ENCODE peak calls at places on chromosomes 7 and 10, in nine cellular contexts. U, B, E, T, Q, S, F, O and D are unnamed samples.

GRCh38 chr7:116528008-116528789 is 3.4 kb downstream of the CAV1 start:
- DNase-seq in Q (peak), B (no peak), T (peak), O (peak), U (peak), F (peak), E (peak), S (no peak), D (peak)

GRCh38 chr10:30185916-30186315 is 126.5 kb upstream of the JCAD start:
- DNase-seq in E (no peak), Q (no peak), S (no peak), O (peak), T (peak), U (no peak), F (no peak), B (no peak), D (no peak)

GRCh38 chr7:38052786-38053185 is 125.3 kb upstream of the STARD3NL start:
- DNase-seq in T (no peak), Q (no peak), F (no peak), E (no peak), B (no peak), S (no peak), U (no peak), O (no peak), D (no peak)

GRCh38 chr7:73718438-73718881 is 1.0 kb downstream of the STX1A start:
- DNase-seq in U (no peak), F (no peak), S (no peak), T (peak), O (no peak), Q (no peak), B (no peak), E (no peak), D (no peak)

GRCh38 chr7:31633894-31634494 is 53.0 kb upstream of the PPP1R17 start:
- DNase-seq in Q (no peak), T (peak), F (peak), B (peak), S (peak), O (peak), U (no peak), E (peak), D (peak)

GRCh38 chr10:36185096-36185495 is 543.0 kb upstream of the FZD8 start:
- DNase-seq in Q (no peak), U (no peak), T (no peak), F (no peak), E (no peak), O (no peak), S (no peak), B (no peak), D (no peak)

GRCh38 chr7:138669364-138669763 is 31.8 kb downstream of the SVOPL start:
- DNase-seq in B (no peak), F (no peak), E (no peak), S (no peak), U (no peak), Q (no peak), T (no peak), O (no peak), D (no peak)

GRCh38 chr7:98202367-98203195 is 8.7 kb upstream of the BHLHA15 start:
- DNase-seq in Q (no peak), U (no peak), F (no peak), E (no peak), O (no peak), S (no peak), B (no peak), T (no peak), D (no peak)

GRCh38 chr10:35712486-35712885 is 70.4 kb upstream of the FZD8 start:
- DNase-seq in S (no peak), F (no peak), Q (no peak), O (no peak), U (no peak), T (no peak), B (no peak), E (no peak), D (no peak)

GRCh38 chr7:67738958-67739357 is 742.3 kb downstream of the TYW1 start:
- DNase-seq in U (no peak), E (peak), O (peak), T (no peak), S (no peak), B (peak), F (peak), Q (peak), D (no peak)

GRCh38 chr10:784759-785538 is 95.5 kb upstream of the DIP2C start:
- DNase-seq in T (peak), E (peak), B (peak), S (no peak), U (peak), O (peak), Q (peak), F (no peak), D (peak)

GRCh38 chr7:128859232-128860157 is 3.2 kb upstream of the ATP6V1F start:
- DNase-seq in T (no peak), F (no peak), O (no peak), Q (no peak), S (no peak), B (no peak), E (no peak), U (peak), D (no peak)

GRCh38 chr7:47091141-47091540 is 490.8 kb downstream of the TNS3 start:
- DNase-seq in Q (no peak), U (no peak), B (no peak), O (no peak), E (no peak), S (no peak), F (no peak), T (peak), D (no peak)

GRCh38 chr10:124708922-124709520 is 35.2 kb downstream of the FAM53B start:
- DNase-seq in B (no peak), E (no peak), S (no peak), F (no peak), T (peak), Q (no peak), O (no peak), U (peak), D (no peak)

GRCh38 chr7:142884285-142884637 is 1.3 kb downstream of the TRPV6 start:
- DNase-seq in B (no peak), E (no peak), F (no peak), T (no peak), S (no peak), O (no peak), Q (no peak), U (no peak), D (no peak)

GRCh38 chr10:132407243-132407746 is 10.3 kb downstream of the PWWP2B start:
- DNase-seq in Q (no peak), E (no peak), T (no peak), U (no peak), F (no peak), B (no peak), S (no peak), O (no peak), D (peak)

GRCh38 chr10:60661627-60662026 is 116.7 kb upstream of the CDK1 start:
- DNase-seq in S (peak), F (no peak), O (no peak), E (peak), U (no peak), B (no peak), T (peak), Q (no peak), D (no peak)

GRCh38 chr7:27129729-27130539 is 623 bp downstream of the HOXA4 start:
- DNase-seq in F (no peak), T (no peak), E (no peak), U (peak), B (no peak), S (no peak), O (no peak), Q (peak), D (no peak)

GRCh38 chr7:149195180-149196150 is at the start of gene ZNF282:
- DNase-seq in U (peak), Q (peak), E (peak), O (peak), B (peak), T (peak), S (peak), F (peak), D (peak)

GRCh38 chr7:36205844-36206243 is 52.8 kb downstream of the EEPD1 start:
- DNase-seq in S (no peak), O (no peak), T (no peak), F (no peak), B (no peak), Q (peak), U (no peak), E (no peak), D (no peak)

GRCh38 chr10:44908071-44908709 is 2.9 kb upstream of the TMEM72 start:
- DNase-seq in S (no peak), E (no peak), F (no peak), T (peak), O (no peak), U (peak), Q (no peak), B (no peak), D (peak)

GRCh38 chr10:120689766-120690539 is 161.2 kb upstream of the WDR11 start:
- DNase-seq in T (no peak), O (no peak), F (no peak), S (no peak), Q (no peak), E (no peak), B (no peak), U (no peak), D (no peak)

GRCh38 chr10:63760034-63760707 is 239.0 kb downstream of the REEP3 start:
- DNase-seq in F (no peak), U (no peak), O (no peak), T (no peak), B (no peak), Q (no peak), S (no peak), E (no peak), D (no peak)

GRCh38 chr7:92161271-92161670 is 17.7 kb downstream of the LRRD1 start:
- DNase-seq in O (no peak), F (no peak), B (no peak), S (no peak), Q (no peak), U (no peak), E (no peak), T (no peak), D (no peak)

GRCh38 chr7:47391726-47392125 is 190.2 kb downstream of the TNS3 start:
- DNase-seq in F (no peak), B (no peak), O (no peak), U (no peak), Q (peak), T (no peak), E (no peak), S (no peak), D (no peak)

DNA sequence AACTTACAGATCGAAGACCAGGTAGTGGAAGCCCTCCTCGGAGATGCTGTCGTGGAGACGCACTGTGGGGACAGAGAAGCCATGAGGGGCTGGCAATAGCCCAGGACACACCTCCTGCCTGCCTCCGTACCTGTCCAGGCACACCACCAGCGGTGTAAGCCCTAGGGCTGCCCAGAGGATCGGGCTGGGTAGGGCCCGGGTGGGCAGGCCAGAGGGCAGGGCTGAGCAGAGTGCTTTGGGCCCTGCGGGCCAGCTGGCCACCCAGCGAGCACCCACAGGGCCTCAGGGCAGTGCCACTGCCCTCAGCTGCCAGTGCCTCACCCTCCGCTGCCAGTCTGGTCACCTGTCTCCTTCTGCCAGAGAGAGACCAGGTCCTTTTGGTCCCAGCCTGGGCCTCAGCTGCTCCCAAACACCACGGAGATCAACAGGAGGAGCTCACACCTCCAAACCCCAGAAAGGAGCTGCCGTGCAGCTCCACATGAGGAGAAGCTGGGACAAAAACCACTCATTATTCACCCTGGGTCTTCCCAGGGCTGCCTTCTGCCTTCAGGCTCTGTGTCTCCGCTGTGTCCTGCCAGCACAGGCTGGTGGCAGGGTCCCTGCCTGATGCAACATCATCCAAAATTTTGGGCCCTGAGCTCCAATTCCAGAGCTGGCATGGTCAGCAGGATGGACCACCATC is 58.2 kb downstream of the YKT6 start:
- DNase-seq in Q (no peak), O (no peak), F (no peak), E (no peak), S (no peak), U (no peak), T (no peak), B (no peak), D (no peak)
- TF ChIP-seq CTCF in Q (no peak), O (no peak), F (no peak), E (no peak), S (no peak), U (no peak), T (no peak), B (no peak), D (no peak)

GRCh38 chr10:12783326-12783725 is 218.2 kb downstream of the CCDC3 start:
- DNase-seq in E (no peak), F (no peak), T (no peak), Q (no peak), B (no peak), S (no peak), O (no peak), U (no peak), D (no peak)
- H3K27ac ChIP-seq in E (no peak), F (peak), T (no peak), Q (peak), B (no peak), S (no peak), O (no peak), U (no peak), D (no peak)

GRCh38 chr10:48613015-48613414 is 8.1 kb upstream of the ARHGAP22 start:
- DNase-seq in T (no peak), F (no peak), S (no peak), E (no peak), U (no peak), B (no peak), O (no peak), Q (no peak), D (no peak)

GRCh38 chr10:48616436-48616835 is 11.6 kb upstream of the ARHGAP22 start:
- DNase-seq in T (no peak), O (no peak), S (no peak), F (no peak), E (no peak), B (no peak), Q (no peak), U (no peak), D (no peak)

GRCh38 chr10:48611133-48611532 is 6.3 kb upstream of the ARHGAP22 start:
- DNase-seq in U (no peak), O (no peak), E (no peak), Q (no peak), B (no peak), T (no peak), F (no peak), S (no peak), D (no peak)

GRCh38 chr10:48612241-48612943 is 7.5 kb upstream of the ARHGAP22 start:
- DNase-seq in T (no peak), Q (no peak), U (no peak), E (no peak), B (no peak), F (no peak), O (no peak), S (no peak), D (no peak)

GRCh38 chr10:48614481-48615383 is 9.9 kb upstream of the ARHGAP22 start:
- DNase-seq in B (no peak), F (no peak), T (no peak), O (no peak), S (no peak), U (no peak), E (no peak), Q (no peak), D (no peak)
- TF ChIP-seq CTCF in B (no peak), F (no peak), T (peak), O (peak), S (peak), U (no peak), E (peak), Q (no peak), D (no peak)

DNA sequence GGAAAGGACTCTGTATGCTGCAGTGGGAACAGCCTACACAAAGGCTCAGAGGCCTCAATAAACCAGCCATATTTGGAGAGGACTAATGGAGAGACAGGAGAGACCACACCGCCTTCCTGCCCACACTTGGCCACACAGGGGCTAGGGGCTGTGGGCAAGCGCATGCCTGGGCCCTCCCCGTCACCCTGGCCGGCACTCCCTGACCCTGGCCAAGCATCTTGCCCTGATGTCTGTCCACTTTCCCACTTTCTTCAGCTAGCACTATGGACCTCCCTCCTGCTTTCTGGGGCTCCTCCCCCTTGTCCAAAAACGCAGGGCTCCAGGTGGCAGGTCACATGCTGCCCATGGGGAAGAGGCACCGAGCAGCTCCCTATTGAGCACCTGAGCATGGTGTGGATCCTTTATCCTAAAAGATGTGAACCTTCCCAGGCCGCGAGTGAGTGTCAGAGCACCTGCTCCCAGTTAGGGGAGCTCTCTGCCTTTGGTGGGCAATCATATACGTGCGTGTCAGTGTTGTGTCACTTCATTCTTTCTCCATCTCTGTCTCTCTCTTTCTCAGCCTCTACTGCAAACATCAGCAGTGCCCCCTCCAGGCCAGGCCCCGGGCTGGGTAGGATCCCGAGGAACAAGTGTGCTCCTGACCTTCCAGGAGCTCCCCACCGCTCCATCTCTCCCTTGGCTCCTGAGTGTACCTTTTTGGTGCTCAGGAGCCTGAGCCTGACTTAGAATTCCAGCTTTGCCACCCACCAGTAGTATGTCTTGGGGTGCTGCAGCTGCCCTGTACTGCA is 74.0 kb downstream of the ZMIZ1 start:
- DNase-seq in Q (no peak), B (no peak), E (no peak), U (peak), F (no peak), S (no peak), O (no peak), T (no peak), D (no peak)
- H3K27ac ChIP-seq in Q (peak), B (no peak), E (no peak), U (peak), F (no peak), S (no peak), O (peak), T (no peak), D (peak)

GRCh38 chr7:154794147-154794780 is 208.7 kb downstream of the PAXIP1 start:
- DNase-seq in F (no peak), T (no peak), S (no peak), O (no peak), B (no peak), E (no peak), U (no peak), Q (no peak), D (peak)

GRCh38 chr7:154791611-154792010 is 211.3 kb downstream of the PAXIP1 start:
- DNase-seq in S (no peak), E (no peak), F (no peak), O (no peak), T (no peak), Q (no peak), U (no peak), B (no peak), D (no peak)

GRCh38 chr7:154785898-154786297 is 217.0 kb downstream of the PAXIP1 start:
- DNase-seq in U (no peak), O (no peak), E (no peak), Q (no peak), F (no peak), B (no peak), S (no peak), T (no peak), D (no peak)

GRCh38 chr7:154792436-154793055 is 210.4 kb downstream of the PAXIP1 start:
- DNase-seq in E (no peak), S (no peak), F (no peak), T (no peak), U (no peak), B (no peak), O (no peak), Q (no peak), D (no peak)

DNA sequence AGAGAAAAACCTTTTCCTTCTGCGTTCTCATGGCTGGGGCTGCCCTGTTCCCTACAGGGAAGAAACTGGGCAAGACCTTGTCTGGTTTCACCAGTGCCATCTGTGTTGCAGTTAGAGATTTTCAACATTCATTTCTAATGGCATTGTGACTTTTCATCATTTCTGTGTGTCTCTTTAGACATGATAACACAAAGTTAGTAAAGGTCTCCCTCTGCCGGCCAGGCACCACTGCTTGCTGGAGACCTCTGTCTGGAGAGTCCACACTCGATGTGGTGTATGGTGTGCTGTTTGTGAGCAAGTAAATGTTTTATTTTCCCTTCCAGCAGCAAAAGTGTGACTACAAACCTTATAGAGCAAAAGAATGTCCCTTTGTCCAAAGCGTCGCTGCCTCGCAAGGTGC is 213.5 kb downstream of the PAXIP1 start:
- DNase-seq in B (no peak), E (peak), S (no peak), O (no peak), F (no peak), Q (no peak), U (no peak), T (no peak), D (peak)
- TF ChIP-seq CTCF in B (peak), E (peak), S (peak), O (no peak), F (no peak), Q (no peak), U (no peak), T (no peak), D (peak)

DNA sequence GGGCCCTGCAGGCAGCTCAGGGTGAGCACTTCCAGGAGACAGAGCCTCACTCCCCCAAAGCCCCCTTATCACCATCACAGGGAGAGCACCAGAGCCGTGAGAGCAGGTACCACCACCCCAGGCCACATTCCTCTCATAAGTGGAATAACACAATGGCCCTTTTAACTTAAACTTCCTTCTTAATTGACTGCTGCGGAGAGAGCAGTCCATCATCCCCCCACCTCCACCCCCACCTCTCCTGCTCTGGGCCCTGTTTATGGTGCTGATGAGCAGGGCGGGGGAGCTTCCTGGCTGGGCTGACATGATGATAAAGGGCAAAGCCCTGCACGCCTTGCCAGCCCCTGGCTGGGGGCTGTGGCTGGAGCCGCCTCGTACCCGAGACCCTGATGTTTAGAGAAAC is 81.4 kb upstream of the PODXL start:
- DNase-seq in B (no peak), T (no peak), E (no peak), Q (no peak), O (no peak), S (no peak), U (no peak), F (no peak), D (no peak)
- H3K27ac ChIP-seq in B (no peak), T (no peak), E (no peak), Q (no peak), O (no peak), S (no peak), U (no peak), F (no peak), D (no peak)

GRCh38 chr10:90865400-90865799 is 6.4 kb upstream of the RPP30 start:
- DNase-seq in Q (no peak), B (no peak), U (no peak), S (no peak), F (no peak), T (peak), E (no peak), O (no peak), D (no peak)
- TF ChIP-seq CTCF in Q (no peak), B (no peak), U (peak), S (peak), F (no peak), T (peak), E (peak), O (peak), D (no peak)